ENCODE peak calls at places on chromosome 1, in six cellular contexts. R, V, D, M, S and X are unnamed samples.

GRCh38 chr1:91583326-91583755 is 82.7 kb downstream of the CDC7 start:
- DNase-seq in D (no peak), R (no peak), S (peak), V (no peak), M (peak), X (no peak)

GRCh38 chr1:54247858-54248257 is 47.9 kb downstream of the MRPL37 start:
- DNase-seq in D (no peak), M (no peak), V (no peak), S (no peak), R (no peak), X (no peak)

GRCh38 chr1:150532860-150533259 is 16.3 kb upstream of the ADAMTSL4 start:
- DNase-seq in S (no peak), M (no peak), R (no peak), D (no peak), V (no peak), X (no peak)

GRCh38 chr1:162660598-162660997 is 28.3 kb downstream of the DDR2 start:
- DNase-seq in S (no peak), R (no peak), V (no peak), M (no peak), D (no peak), X (no peak)

GRCh38 chr1:42944207-42944928 is 14.3 kb downstream of the SLC2A1 start:
- DNase-seq in V (no peak), M (no peak), S (peak), R (peak), D (peak), X (no peak)

GRCh38 chr1:85118751-85119150 is 70.5 kb upstream of the MCOLN3 start:
- DNase-seq in R (no peak), S (no peak), D (no peak), V (no peak), M (peak), X (no peak)

GRCh38 chr1:23763040-23763577 is 15.1 kb upstream of the PITHD1 start:
- DNase-seq in D (no peak), M (no peak), R (no peak), S (no peak), V (no peak), X (no peak)

GRCh38 chr1:235950318-235950717 is 83.6 kb upstream of the LYST start:
- DNase-seq in D (no peak), S (no peak), M (no peak), V (no peak), R (no peak), X (no peak)

GRCh38 chr1:35569956-35570355 is 3.2 kb upstream of the TFAP2E start:
- DNase-seq in S (no peak), V (no peak), D (no peak), M (peak), R (no peak), X (peak)

GRCh38 chr1:179369751-179370341 is 4.1 kb downstream of the AXDND1 start:
- DNase-seq in M (peak), D (no peak), R (peak), V (peak), S (peak), X (peak)

GRCh38 chr1:179366093-179366800 is 476 bp downstream of the AXDND1 start:
- DNase-seq in S (no peak), D (no peak), R (no peak), V (no peak), M (peak), X (no peak)

DNA sequence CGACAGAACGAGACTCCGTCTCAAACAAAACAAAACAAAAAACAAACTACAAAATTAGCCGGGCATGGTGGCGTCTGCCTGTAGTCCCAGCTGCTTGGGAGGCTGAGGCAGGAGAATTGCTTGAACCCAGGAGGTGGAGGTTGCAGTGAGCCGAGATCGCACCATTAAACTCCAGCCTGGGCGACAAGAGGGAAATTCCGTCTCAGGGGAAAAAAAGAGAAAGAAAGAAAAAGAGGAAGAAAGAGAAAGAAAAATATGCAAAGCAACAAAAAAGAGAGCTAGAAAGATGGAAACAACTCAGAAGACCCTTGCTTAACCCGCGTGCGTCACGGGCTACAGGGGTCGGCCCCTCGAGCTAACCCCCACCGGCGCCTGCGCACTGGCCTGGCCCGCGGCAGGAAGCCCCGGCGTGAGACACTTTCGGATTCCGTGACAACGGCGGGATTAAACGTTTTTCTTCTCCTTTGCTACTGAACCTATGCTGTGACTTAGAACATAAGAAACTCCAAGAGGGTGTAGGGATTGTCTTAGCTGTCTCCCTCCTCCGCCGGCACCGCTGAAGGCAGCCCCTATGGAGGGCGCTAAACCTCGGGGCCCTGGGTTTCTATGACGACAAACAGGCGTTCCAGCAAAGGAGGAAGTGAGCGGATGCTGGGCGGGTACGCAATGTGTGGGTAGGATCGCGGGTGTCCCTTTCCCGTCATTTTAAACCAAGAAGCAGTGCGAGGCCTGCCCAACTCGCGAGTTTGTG is at the start of gene AXDND1:
- DNase-seq in V (peak), R (peak), M (peak), S (peak), D (peak), X (peak)
- TF ChIP-seq POLR2A in V (no peak), R (peak), M (no peak), S (peak), D (no peak), X (peak)

GRCh38 chr1:21296509-21297354 is 6.5 kb upstream of the ECE1 start:
- DNase-seq in D (no peak), S (no peak), R (no peak), V (no peak), M (no peak), X (no peak)
- TF ChIP-seq POLR2A in D (no peak), S (no peak), R (no peak), V (no peak), M (no peak), X (no peak)

DNA sequence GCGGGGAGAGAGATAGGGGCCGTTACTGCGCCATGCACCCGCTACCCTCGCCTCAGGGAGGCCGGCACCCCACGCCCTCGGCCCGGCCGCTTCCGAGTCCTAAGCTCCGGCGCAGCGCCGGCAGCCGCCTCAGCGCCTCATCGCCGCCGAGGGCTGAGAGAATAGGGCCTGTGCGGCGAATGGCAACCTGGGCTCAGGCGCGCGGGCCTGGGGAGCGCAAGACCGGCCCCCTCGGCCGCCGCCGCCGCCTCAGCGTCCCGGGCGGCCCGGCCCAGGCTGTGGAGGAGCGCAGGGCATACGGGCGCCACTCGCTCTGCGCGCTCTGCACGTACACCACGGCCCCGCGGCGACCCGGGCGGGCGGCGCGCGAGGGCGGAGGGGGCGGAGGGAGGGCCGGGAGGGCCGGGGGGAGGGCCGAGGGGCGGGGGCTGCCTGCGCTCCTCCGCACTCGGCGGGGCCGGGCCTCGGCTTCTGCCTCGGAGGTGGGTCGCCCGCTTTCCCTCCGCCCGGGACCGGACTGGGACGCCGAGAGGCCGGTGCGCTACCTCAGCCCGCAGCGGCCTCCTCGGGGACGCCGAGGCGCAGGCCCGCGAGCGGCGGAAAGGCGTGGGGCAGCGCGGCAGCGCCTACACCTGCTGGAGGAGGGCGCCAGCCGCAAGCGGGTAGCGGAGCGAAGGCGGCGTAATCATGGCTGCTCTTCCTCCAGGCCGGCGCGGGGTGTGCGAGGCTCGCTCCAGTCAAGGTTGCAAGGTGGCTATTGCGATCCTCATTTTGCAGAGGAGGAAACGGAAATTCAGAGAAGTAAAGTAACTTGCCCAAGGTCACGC is at the start of gene EGLN1:
- DNase-seq in M (peak), D (peak), R (peak), V (peak), S (peak), X (peak)
- TF ChIP-seq POLR2A in M (peak), D (no peak), R (peak), V (peak), S (peak), X (peak)

GRCh38 chr1:156475568-156476500 is 24.7 kb downstream of the MEF2D start:
- DNase-seq in M (peak), V (no peak), S (peak), R (no peak), D (peak), X (no peak)
- TF ChIP-seq POLR2A in M (peak), V (no peak), S (no peak), R (no peak), D (no peak), X (no peak)

GRCh38 chr1:3799976-3800685 is 3.8 kb upstream of the LRRC47 start:
- DNase-seq in R (no peak), M (no peak), S (no peak), D (no peak), V (no peak), X (no peak)

GRCh38 chr1:3795453-3796214 is 664 bp downstream of the LRRC47 start:
- DNase-seq in S (no peak), R (no peak), V (no peak), M (no peak), D (no peak), X (no peak)

GRCh38 chr1:3790501-3790923 is 5.8 kb downstream of the LRRC47 start:
- DNase-seq in S (no peak), M (no peak), R (no peak), V (no peak), D (no peak), X (no peak)

GRCh38 chr1:3790952-3791351 is 5.3 kb downstream of the LRRC47 start:
- DNase-seq in V (no peak), D (no peak), M (no peak), R (no peak), S (no peak), X (no peak)

GRCh38 chr1:3796215-3797193 is at the start of gene LRRC47:
- DNase-seq in V (peak), M (peak), R (peak), D (peak), S (peak), X (peak)
- TF ChIP-seq POLR2A in V (peak), M (peak), R (peak), D (no peak), S (peak), X (peak)

GRCh38 chr1:109910123-109910962 is at the start of gene CSF1:
- DNase-seq in S (peak), V (no peak), D (peak), R (peak), M (peak), X (peak)
- TF ChIP-seq POLR2A in S (peak), V (no peak), D (no peak), R (no peak), M (peak), X (no peak)

DNA sequence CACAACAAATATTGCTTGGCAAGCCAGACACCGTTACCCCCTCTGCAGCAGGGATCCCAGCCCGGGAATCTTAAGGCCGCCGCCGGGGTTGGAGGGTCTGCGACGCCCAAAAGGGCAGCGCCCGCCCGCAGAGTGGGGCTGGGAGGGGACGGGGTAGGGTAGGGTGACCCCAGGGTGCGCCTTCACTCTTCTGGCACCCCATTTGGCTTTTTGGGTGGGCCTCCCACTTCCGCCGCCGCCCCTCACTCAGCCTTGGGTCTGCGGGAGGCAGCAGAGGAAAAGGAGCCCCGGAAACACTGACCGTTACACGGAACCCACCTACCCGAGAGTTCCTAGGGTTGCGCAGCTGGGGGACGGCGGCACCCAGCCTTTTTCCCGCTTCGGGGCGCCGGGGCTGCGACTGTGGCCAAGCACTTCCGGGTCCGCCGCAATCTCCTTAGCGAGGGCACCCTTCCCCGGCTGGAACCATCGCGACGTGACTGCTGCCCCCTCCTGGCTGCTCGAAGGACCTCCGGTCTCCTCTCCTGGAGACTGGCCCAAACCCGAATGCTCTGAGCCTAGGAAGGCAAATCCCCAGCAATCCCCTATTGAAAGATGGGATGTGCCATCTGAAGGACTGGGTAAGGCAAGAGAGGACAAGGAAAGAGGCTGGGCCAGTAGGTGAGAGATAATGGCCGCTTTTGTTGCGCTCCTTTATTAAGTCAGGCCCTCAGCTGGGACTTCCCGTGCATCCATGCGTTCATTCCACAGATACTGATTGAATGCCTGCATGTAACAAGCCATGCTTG is at the start of gene PIGC:
- DNase-seq in S (peak), M (peak), R (peak), D (peak), V (peak), X (peak)
- TF ChIP-seq POLR2A in S (peak), M (no peak), R (peak), D (no peak), V (no peak), X (peak)